ENCODE peak calls at places on chromosomes 3 and 15, in four cellular contexts. S is sigmoid colon, R is neuronal stem cell, A is right lobe of liver. Z is an unnamed sample. For H3K27me3, the result is how much of the 10 kb centered on the place peaks cover.

GRCh38 chr3:47716656-47717055 is 65.0 kb downstream of the SMARCC1 start:
- DNase-seq in S (no peak), R (no peak), A (no peak), Z (no peak)

GRCh38 chr3:107753494-107753893 is 230.7 kb downstream of the BBX start:
- DNase-seq in S (no peak), R (peak), A (peak), Z (peak)

GRCh38 chr15:52445553-52445952 is 83.1 kb downstream of the MYO5A start:
- DNase-seq in S (no peak), R (no peak), A (no peak), Z (no peak)

GRCh38 chr15:90264649-90265048 is 823 bp upstream of the NGRN start:
- DNase-seq in S (no peak), R (no peak), A (peak), Z (peak)

GRCh38 chr15:26891448-26891881 is 24.6 kb downstream of the GABRA5 start:
- DNase-seq in S (no peak), R (peak), A (peak), Z (peak)

GRCh38 chr15:45549831-45550230 is 27.3 kb upstream of the SLC30A4 start:
- DNase-seq in S (no peak), R (no peak), A (no peak), Z (peak)

GRCh38 chr15:100092034-100092433 is 249.7 kb downstream of the ADAMTS17 start:
- DNase-seq in S (no peak), R (no peak), A (no peak), Z (no peak)

GRCh38 chr3:158258619-158259018 is 148.7 kb downstream of the RSRC1 start:
- DNase-seq in S (no peak), R (no peak), A (no peak), Z (no peak)

GRCh38 chr3:111944377-111944776 is 34.4 kb upstream of the ABHD10 start:
- DNase-seq in S (no peak), R (no peak), A (no peak), Z (no peak)

DNA sequence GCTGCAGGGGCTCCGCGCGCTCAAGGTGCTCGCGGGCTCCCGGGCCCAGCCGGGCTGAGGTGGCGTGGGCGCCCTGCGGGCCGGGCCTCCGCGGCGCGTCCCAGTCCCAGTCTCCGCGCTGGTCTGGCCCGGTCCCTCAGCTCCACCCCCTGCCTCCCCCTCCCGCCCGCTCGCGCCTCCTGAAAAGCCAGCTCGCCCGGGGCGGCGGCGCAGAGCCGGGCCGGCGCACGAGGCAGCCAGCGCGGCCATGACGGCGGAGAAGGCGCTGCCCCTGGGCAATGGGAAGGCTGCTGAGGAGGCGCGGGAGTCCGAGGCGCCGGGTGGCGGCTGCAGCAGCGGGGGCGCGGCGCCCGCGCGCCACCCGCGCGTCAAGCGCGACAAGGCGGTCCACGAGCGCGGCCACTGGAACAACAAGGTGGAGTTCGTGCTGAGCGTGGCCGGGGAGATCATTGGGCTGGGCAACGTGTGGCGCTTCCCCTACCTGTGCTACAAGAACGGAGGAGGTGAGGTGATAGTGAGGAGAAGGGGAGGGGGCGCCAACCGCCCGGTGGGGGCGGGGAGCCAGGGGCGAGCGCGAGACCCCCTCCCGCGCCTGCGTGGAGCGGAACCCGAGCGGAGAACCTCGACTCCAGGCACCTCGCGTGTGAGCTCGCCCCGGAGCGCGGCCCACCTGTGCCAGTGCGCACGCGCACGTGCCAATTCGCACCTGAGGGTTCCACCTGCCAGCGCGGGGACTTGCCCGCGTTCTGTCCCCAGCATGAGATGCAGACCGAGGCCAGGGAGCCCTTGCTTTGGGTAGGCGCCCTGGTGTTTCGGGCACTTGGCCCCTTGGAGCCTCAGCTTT is at the start of gene SLC6A11:
- DNase-seq in S (no peak), R (peak), A (no peak), Z (peak)
- H3K27me3 ChIP-seq in S (under half), R (half or more), A (under half), Z (under half)

GRCh38 chr15:22873841-22874240 is 35.4 kb downstream of the NIPA2 start:
- DNase-seq in S (no peak), R (no peak), A (no peak), Z (no peak)

GRCh38 chr15:22871481-22872076 is 33.1 kb downstream of the NIPA2 start:
- DNase-seq in S (no peak), R (no peak), A (no peak), Z (no peak)

GRCh38 chr15:22873204-22873701 is 34.8 kb downstream of the NIPA2 start:
- DNase-seq in S (no peak), R (peak), A (no peak), Z (no peak)

GRCh38 chr15:22877122-22877521 is 38.7 kb downstream of the NIPA2 start:
- DNase-seq in S (no peak), R (no peak), A (no peak), Z (no peak)

GRCh38 chr15:22874256-22874655 is 35.8 kb downstream of the NIPA2 start:
- DNase-seq in S (no peak), R (no peak), A (no peak), Z (no peak)
- H3K27me3 ChIP-seq in S (under half), R (under half), A (under half), Z (under half)

GRCh38 chr15:63492541-63493077 is 11.8 kb upstream of the USP3 start:
- DNase-seq in S (no peak), R (no peak), A (no peak), Z (no peak)
- H3K27me3 ChIP-seq in S (under half), R (under half), A (under half), Z (under half)

DNA sequence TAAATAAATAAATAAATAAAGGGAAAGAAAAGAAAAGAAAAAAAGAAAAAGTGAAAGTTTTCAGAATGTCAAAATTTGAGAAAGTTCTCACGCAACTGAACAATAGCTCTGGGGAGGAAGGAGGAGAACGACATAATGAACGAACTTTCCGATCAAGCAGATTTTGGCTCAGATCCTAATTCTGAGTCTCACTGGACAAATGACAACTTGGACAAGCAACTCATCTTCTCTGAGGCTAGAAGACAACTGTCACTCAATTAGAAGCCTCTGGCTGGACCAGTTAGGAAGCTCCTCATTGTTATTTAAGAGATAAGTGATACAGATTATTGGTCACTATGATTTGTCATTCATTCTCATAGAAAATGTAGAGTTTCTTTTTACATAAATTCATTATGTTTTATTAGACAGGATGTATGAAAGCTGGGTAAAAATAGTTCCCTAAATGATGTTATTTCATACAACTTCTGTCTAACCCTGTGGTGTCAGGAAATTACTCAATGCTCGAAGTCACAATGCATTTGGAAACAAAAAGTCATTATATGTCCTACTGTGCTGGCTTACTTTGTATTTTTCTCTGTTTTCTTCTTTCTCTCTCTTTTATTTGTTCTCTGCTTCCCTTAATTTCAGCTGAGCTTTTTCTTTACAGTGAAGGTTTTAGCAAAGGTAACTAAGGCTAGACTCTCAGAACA is 11.1 kb upstream of the C3orf49 start:
- DNase-seq in S (no peak), R (no peak), A (no peak), Z (no peak)
- H3K27me3 ChIP-seq in S (under half), R (under half), A (under half), Z (under half)

DNA sequence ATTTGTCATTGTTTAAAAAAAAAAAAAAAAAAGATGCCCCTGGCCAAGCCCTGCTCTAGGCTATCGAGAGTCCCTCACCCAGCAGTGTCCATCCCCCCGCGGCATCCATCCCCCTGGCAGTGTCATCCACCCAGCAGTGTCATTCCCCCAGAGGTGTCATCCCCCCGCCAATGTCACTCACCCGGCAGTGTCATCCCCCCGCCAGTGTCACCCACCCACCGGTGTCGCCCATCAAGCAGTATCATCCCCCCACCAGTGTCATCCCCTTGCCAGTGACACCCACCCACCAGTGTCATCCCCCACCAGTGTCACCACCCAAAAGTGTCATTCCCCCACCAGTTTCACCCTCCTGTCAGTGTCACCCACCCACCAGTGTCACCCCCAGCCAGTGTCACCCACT is 99.3 kb upstream of the PRR20G start:
- DNase-seq in S (no peak), R (no peak), A (no peak), Z (no peak)
- H3K27me3 ChIP-seq in S (under half), R (under half), A (under half), Z (under half)

GRCh38 chr3:184513276-184514150 is 48.1 kb upstream of the EPHB3 start:
- DNase-seq in S (peak), R (peak), A (peak), Z (peak)
- H3K27me3 ChIP-seq in S (under half), R (half or more), A (under half), Z (half or more)

DNA sequence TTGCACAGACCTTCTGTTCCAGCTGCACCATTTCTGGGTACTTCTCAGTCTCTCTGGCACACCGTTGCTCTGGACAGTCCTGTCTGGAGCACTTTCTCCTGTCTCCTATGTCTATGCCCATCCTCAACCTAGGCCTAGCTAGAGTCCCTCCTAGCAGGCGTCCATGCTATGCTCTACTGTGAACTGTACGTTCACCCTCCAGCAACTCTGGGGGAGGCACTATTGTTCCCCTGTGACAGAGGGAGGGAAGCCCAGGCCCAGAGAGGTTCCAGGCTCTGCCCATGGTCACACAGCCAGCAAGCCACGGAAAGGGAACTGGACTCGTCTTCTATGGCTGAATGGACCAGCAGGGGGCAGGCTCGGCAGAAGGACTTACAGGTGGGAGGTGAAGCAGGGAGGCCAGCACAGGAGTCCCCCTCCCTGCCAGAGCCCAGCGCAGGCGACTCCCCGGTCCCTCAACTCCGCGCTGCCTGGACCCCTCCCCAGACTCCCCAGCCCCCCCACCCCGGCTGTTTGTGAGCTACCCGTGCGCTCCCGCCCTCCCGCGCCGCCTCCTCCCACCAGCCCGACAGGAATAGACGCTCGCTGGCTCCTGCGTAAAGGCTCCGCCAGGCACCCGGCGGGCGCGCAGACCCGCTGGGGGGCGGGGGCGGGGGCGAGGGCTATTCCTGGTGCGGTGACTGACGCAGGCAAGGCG is 1.7 kb upstream of the LINGO1 start:
- DNase-seq in S (peak), R (peak), A (peak), Z (peak)
- H3K27me3 ChIP-seq in S (under half), R (under half), A (under half), Z (under half)

GRCh38 chr15:74831813-74832495 is 5.5 kb downstream of the CPLX3 start:
- DNase-seq in S (no peak), R (no peak), A (no peak), Z (no peak)

GRCh38 chr15:74829991-74830390 is 3.6 kb downstream of the CPLX3 start:
- DNase-seq in S (no peak), R (no peak), A (no peak), Z (no peak)

GRCh38 chr15:74829500-74829899 is 3.1 kb downstream of the CPLX3 start:
- DNase-seq in S (no peak), R (no peak), A (no peak), Z (no peak)

GRCh38 chr15:74832826-74833225 is 6.4 kb downstream of the CPLX3 start:
- DNase-seq in S (no peak), R (no peak), A (no peak), Z (no peak)

GRCh38 chr15:74830868-74831267 is 4.4 kb downstream of the CPLX3 start:
- DNase-seq in S (peak), R (no peak), A (no peak), Z (peak)
- H3K27me3 ChIP-seq in S (under half), R (half or more), A (under half), Z (under half)

GRCh38 chr15:93658026-93658790 is 569.2 kb upstream of the RGMA start:
- DNase-seq in S (no peak), R (no peak), A (no peak), Z (no peak)
- H3K27me3 ChIP-seq in S (under half), R (under half), A (under half), Z (under half)